ENCODE peak calls at places on chromosomes 12 and 14, in six cellular contexts. S is endothelial cell of umbilical vein, T is mesenchymal stem cell, R is GM12878, W is PC-3, M is hepatocyte. L is an unnamed sample.

GRCh38 chr12:30977537-30978349 is 51.2 kb downstream of the TSPAN11 start:
- DNase-seq in M (no peak), W (no peak), T (no peak), S (no peak), R (no peak), L (peak; percentile 54)

GRCh38 chr14:79965896-79966295 is 245.4 kb downstream of the DIO2 start:
- DNase-seq in M (no peak), W (peak; percentile 21), R (no peak), T (no peak), S (no peak), L (no peak)

GRCh38 chr12:10623131-10623530 is 9.7 kb upstream of the MAGOHB start:
- DNase-seq in M (no peak), T (no peak), W (peak; percentile 24), S (no peak), R (no peak), L (no peak)

GRCh38 chr12:40105515-40106201 is at the start of gene SLC2A13:
- DNase-seq in T (peak; percentile 74), S (peak; percentile 65), M (peak; percentile 93), W (peak; percentile 74), R (no peak), L (peak; percentile 82)

GRCh38 chr14:103233328-103233727 is 100.7 kb upstream of the EIF5 start:
- DNase-seq in T (no peak), W (no peak), R (no peak), M (no peak), S (no peak), L (no peak)

GRCh38 chr14:19895282-19895681 is 20.3 kb downstream of the OR4K2 start:
- DNase-seq in T (no peak), R (no peak), M (no peak), W (no peak), S (no peak), L (no peak)

GRCh38 chr14:103507751-103508150 is 14.9 kb downstream of the CKB start:
- DNase-seq in T (no peak), M (no peak), R (no peak), W (no peak), S (no peak), L (no peak)

GRCh38 chr12:109630815-109631214 is 57.2 kb downstream of the MVK start:
- DNase-seq in T (no peak), W (peak; percentile 16), R (no peak), S (no peak), M (no peak), L (no peak)

GRCh38 chr14:106347291-106347778 is 821.0 kb downstream of the TMEM121 start:
- DNase-seq in S (no peak), M (peak; percentile 37), R (no peak), T (no peak), W (no peak), L (no peak)

GRCh38 chr12:120223458-120224303 is 22.8 kb upstream of the RPLP0 start:
- DNase-seq in M (no peak), S (no peak), W (no peak), T (no peak), R (no peak), L (no peak)

GRCh38 chr12:96427269-96427729 is 27.1 kb upstream of the CDK17 start:
- DNase-seq in M (peak; percentile 79), S (peak; percentile 99), R (no peak), T (peak; percentile 100), W (peak; percentile 97), L (no peak)

GRCh38 chr12:11085419-11085818 is 6.7 kb downstream of the TAS2R43 start:
- DNase-seq in M (no peak), S (peak; percentile 23), T (no peak), R (peak; percentile 26), W (no peak), L (no peak)

DNA sequence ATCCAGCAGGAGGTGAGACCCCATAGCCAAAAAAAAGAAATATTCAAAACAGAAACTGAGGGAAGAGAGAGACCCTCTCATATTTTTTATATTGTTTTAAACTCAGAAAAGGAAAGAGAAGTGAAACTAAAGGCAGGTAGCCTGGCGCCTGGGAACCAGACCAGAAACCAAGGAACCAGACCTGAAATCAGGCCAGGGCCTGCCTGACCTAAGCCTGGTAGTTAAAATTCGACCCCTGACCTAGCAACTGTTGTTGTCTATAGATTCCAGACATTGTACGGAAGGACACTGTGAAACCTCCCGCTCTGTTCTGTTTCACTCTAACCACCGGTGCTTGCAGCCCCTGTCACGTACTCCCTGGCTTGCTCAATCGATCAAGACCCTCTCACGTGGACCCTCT is 38.5 kb upstream of the CD163 start:
- DNase-seq in S (no peak), M (no peak), T (no peak), R (no peak), W (no peak), L (no peak)
- H2AFZ ChIP-seq in S (no peak overlapping the region), M (no peak overlapping the region), T (no peak overlapping the region), R (no peak overlapping the region), W (no peak overlapping the region), L (peak overlapping the region; percentile 87)

DNA sequence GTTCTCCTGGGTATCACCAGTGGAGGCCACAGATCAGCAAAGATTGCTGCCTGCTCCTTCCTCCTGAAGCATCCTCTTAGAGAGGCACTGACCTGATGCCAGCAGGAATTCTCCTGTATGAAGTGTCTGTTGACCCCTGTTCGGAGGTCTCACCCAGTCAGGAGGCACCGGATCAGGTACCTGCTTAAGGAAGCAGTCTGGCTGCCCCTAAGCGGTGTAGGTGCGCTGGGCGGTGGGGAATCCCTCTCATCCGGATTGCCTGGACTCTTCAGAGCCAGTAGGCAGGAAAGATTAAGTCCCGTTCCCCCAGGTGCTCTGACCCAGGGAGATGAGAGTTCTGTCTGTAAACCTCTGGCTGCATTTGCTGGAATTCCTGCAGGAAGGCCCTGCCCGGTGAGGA is 455.2 kb downstream of the CCDC91 start:
- DNase-seq in R (no peak), T (no peak), M (no peak), W (no peak), S (no peak), L (no peak)
- H2AFZ ChIP-seq in R (no peak overlapping the region), T (no peak overlapping the region), M (no peak overlapping the region), W (no peak overlapping the region), S (no peak overlapping the region), L (peak overlapping the region; percentile 21)

GRCh38 chr14:77043984-77044485 is 15.5 kb upstream of the IRF2BPL start:
- DNase-seq in T (no peak), M (no peak), R (no peak), S (no peak), W (no peak), L (no peak)
- H2AFZ ChIP-seq in T (no peak overlapping the region), M (no peak overlapping the region), R (no peak overlapping the region), S (no peak overlapping the region), W (no peak overlapping the region), L (no peak overlapping the region)

DNA sequence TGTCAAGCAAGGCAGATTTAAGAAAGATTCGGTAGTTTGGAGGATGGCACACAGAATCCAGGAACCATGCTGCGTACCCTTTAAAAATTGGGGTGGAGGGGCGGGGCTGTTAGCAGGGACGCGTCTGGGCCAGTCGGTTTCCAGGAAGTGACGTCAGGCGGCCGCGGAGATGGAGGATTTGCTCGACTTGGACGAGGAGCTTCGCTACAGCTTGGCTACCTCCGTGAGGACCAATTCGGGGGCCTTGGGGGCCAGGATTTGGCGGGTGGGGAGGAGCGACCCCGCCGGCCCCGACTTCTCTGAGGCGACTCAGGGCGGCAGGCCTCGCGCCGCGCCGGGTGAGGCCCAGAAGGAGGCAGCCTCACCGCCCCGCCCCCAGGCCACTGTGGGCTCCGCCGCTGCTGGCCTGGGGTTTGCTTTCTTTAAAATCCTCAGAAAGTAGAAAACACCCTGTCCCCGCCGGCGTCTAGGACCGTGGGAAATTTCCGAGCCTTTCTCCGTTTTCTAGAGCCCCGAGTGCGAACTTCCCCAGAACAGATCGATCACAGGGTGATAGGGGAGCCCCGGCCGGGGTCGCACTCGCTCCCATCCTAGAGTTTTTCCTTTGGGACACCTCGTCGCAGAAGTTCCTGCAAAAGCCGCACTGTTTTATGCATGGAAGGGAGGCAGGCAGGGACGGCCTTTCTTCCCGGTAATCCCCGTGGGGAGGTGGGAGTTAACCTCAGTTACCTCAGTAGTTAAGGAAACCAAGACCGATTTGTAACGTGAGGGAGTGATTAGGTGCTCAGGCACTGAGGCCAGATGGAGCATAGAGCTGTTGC is at the start of gene IFT43:
- DNase-seq in R (no peak), M (peak; percentile 90), T (peak; percentile 86), S (peak; percentile 83), W (peak; percentile 72), L (peak; percentile 90)
- H2AFZ ChIP-seq in R (peak within 1 kb of the TSS; percentile 92), M (peak within 1 kb of the TSS; percentile 64), T (peak within 1 kb of the TSS; percentile 54), S (peak within 1 kb of the TSS; percentile 67), W (peak within 1 kb of the TSS; percentile 89), L (peak within 1 kb of the TSS; percentile 95)

GRCh38 chr12:47834199-47835016 is 14.7 kb upstream of the HDAC7 start:
- DNase-seq in T (no peak), W (no peak), R (no peak), M (no peak), S (no peak), L (no peak)

GRCh38 chr12:47837190-47838171 is 17.8 kb upstream of the HDAC7 start:
- DNase-seq in T (peak; percentile 70), R (peak; percentile 20), S (peak; percentile 70), M (peak; percentile 87), W (peak; percentile 89), L (peak; percentile 91)

GRCh38 chr12:47835831-47836155 is 16.1 kb upstream of the HDAC7 start:
- DNase-seq in M (no peak), T (no peak), R (no peak), W (peak; percentile 88), S (no peak), L (peak; percentile 43)

GRCh38 chr12:47833591-47834012 is 13.9 kb upstream of the HDAC7 start:
- DNase-seq in S (no peak), T (no peak), R (no peak), M (no peak), W (no peak), L (no peak)

GRCh38 chr12:47835017-47835830 is 15.5 kb upstream of the HDAC7 start:
- DNase-seq in T (no peak), W (no peak), M (no peak), S (no peak), R (no peak), L (no peak)
- H2AFZ ChIP-seq in T (no peak overlapping the region), W (no peak overlapping the region), M (no peak overlapping the region), S (no peak overlapping the region), R (no peak overlapping the region), L (peak overlapping the region; percentile 9)

L was measured in GM23338.